ENCODE peak calls at places on chromosomes 7 and 10, in five cellular contexts. B, E, A, C and X are unnamed samples.

GRCh38 chr7:26457702-26458327 is 166.2 kb downstream of the SNX10 start:
- DNase-seq in B (no peak), E (no peak), A (no peak), C (no peak), X (no peak)

GRCh38 chr7:131859162-131859821 is 302.9 kb upstream of the PODXL start:
- DNase-seq in B (peak), E (peak), A (peak), C (peak), X (no peak)

GRCh38 chr10:92240289-92241157 is 50.4 kb downstream of the CPEB3 start:
- DNase-seq in B (peak), E (peak), A (peak), C (peak), X (peak)

GRCh38 chr10:2094171-2094570 is 356.8 kb upstream of the ADARB2 start:
- DNase-seq in B (no peak), E (no peak), A (no peak), C (no peak), X (no peak)

GRCh38 chr7:101402081-101402779 is 39.6 kb downstream of the COL26A1 start:
- DNase-seq in B (no peak), E (peak), A (peak), C (no peak), X (no peak)

GRCh38 chr10:104028146-104028545 is 57.5 kb downstream of the COL17A1 start:
- DNase-seq in B (no peak), E (no peak), A (peak), C (no peak), X (peak)

GRCh38 chr10:47262606-47263295 is 37.2 kb upstream of the GDF10 start:
- DNase-seq in B (no peak), E (peak), A (no peak), C (no peak), X (no peak)

GRCh38 chr7:106866298-106867281 is 1.5 kb downstream of the PIK3CG start:
- DNase-seq in B (no peak), E (no peak), A (no peak), C (no peak), X (no peak)

GRCh38 chr7:707296-708000 is 19.1 kb upstream of the DNAAF5 start:
- DNase-seq in B (peak), E (no peak), A (no peak), C (peak), X (no peak)

GRCh38 chr10:88996927-88997326 is 6.3 kb downstream of the FAS start:
- DNase-seq in B (no peak), E (no peak), A (no peak), C (no peak), X (no peak)

GRCh38 chr7:150428671-150429451 is 21.6 kb upstream of the GIMAP8 start:
- DNase-seq in B (no peak), E (peak), A (peak), C (no peak), X (no peak)

GRCh38 chr10:95346715-95347401 is 56.1 kb upstream of the PDLIM1 start:
- DNase-seq in B (no peak), E (no peak), A (no peak), C (no peak), X (no peak)

GRCh38 chr10:5396545-5396944 is 8.1 kb downstream of the TUBAL3 start:
- DNase-seq in B (no peak), E (no peak), A (no peak), C (no peak), X (peak)

GRCh38 chr7:81407094-81407493 is 362.8 kb downstream of the HGF start:
- DNase-seq in B (no peak), E (no peak), A (no peak), C (no peak), X (no peak)